ENCODE peak calls at places on chromosomes 12 and 14, in eight cellular contexts. A, W, X, S, U, V, L and D are unnamed samples.
A peak's percentile ranks its signal among the peaks of the same experiment; 100 is the strongest.

GRCh38 chr14:90239139-90239538 is 17.2 kb upstream of the PSMC1 start:
- DNase-seq in A (no peak), W (no peak), X (peak; percentile 2), S (no peak), U (peak; percentile 7), V (no peak), L (no peak), D (no peak)

GRCh38 chr12:32918890-32919791 is 22.6 kb upstream of the PKP2 start:
- DNase-seq in A (no peak), W (peak; percentile 34), X (peak; percentile 97), S (no peak), U (no peak), V (peak; percentile 40), L (no peak), D (no peak)

GRCh38 chr14:73344304-73344703 is 107.0 kb downstream of the PAPLN start:
- DNase-seq in A (no peak), W (no peak), X (no peak), S (no peak), U (no peak), V (no peak), L (no peak), D (no peak)

GRCh38 chr12:89448951-89449371 is 75.6 kb downstream of the GALNT4 start:
- DNase-seq in A (no peak), W (no peak), X (peak; percentile 36), S (no peak), U (no peak), V (no peak), L (no peak), D (no peak)

GRCh38 chr14:100680439-100681051 is 46.1 kb upstream of the DLK1 start:
- DNase-seq in A (no peak), W (peak; percentile 44), X (no peak), S (no peak), U (no peak), V (peak; percentile 60), L (no peak), D (no peak)

GRCh38 chr12:26331960-26332359 is 136.6 kb downstream of the SSPN start:
- DNase-seq in A (no peak), W (no peak), X (no peak), S (no peak), U (no peak), V (no peak), L (no peak), D (no peak)

GRCh38 chr12:69553626-69554248 is 31.5 kb upstream of the CCT2 start:
- DNase-seq in A (no peak), W (peak; percentile 28), X (peak; percentile 70), S (no peak), U (no peak), V (no peak), L (no peak), D (no peak)

GRCh38 chr14:50659327-50659974 is 8.7 kb downstream of the SAV1 start:
- DNase-seq in A (no peak), W (no peak), X (no peak), S (no peak), U (no peak), V (no peak), L (no peak), D (no peak)

GRCh38 chr12:56013482-56013881 is 7.4 kb upstream of the IKZF4 start:
- DNase-seq in A (no peak), W (no peak), X (no peak), S (no peak), U (no peak), V (no peak), L (no peak), D (no peak)

GRCh38 chr12:124418156-124418555 is 123.3 kb downstream of the RFLNA start:
- DNase-seq in A (no peak), W (no peak), X (no peak), S (no peak), U (no peak), V (no peak), L (no peak), D (no peak)

GRCh38 chr14:38469156-38469555 is 213.3 kb upstream of the CLEC14A start:
- DNase-seq in A (no peak), W (no peak), X (no peak), S (no peak), U (no peak), V (no peak), L (no peak), D (no peak)

GRCh38 chr12:85322715-85323114 is 42.7 kb downstream of the ALX1 start:
- DNase-seq in A (no peak), W (no peak), X (peak; percentile 7), S (no peak), U (no peak), V (no peak), L (no peak), D (no peak)

GRCh38 chr14:58298477-58298879 is at the start of gene ARID4A:
- DNase-seq in A (peak; percentile 83), W (peak; percentile 97), X (no peak), S (peak; percentile 94), U (no peak), V (peak; percentile 92), L (peak; percentile 98), D (peak; percentile 76)

GRCh38 chr12:90323217-90323616 is 614.6 kb upstream of the ATP2B1 start:
- DNase-seq in A (no peak), W (no peak), X (no peak), S (no peak), U (no peak), V (no peak), L (no peak), D (no peak)

GRCh38 chr12:115934877-115935276 is 342.6 kb downstream of the MED13L start:
- DNase-seq in A (no peak), W (no peak), X (no peak), S (no peak), U (no peak), V (no peak), L (no peak), D (no peak)

GRCh38 chr12:127170271-127171180 is 1096.4 kb upstream of the TMEM132C start:
- DNase-seq in A (no peak), W (no peak), X (no peak), S (peak; percentile 82), U (no peak), V (no peak), L (no peak), D (no peak)

GRCh38 chr12:52390739-52391617 is 5.5 kb upstream of the KRT84 start:
- DNase-seq in A (no peak), W (peak; percentile 45), X (no peak), S (no peak), U (peak; percentile 24), V (no peak), L (peak; percentile 56), D (no peak)

GRCh38 chr12:46522141-46522540 is 149.6 kb upstream of the SLC38A2 start:
- DNase-seq in A (no peak), W (no peak), X (no peak), S (no peak), U (no peak), V (no peak), L (no peak), D (no peak)

DNA sequence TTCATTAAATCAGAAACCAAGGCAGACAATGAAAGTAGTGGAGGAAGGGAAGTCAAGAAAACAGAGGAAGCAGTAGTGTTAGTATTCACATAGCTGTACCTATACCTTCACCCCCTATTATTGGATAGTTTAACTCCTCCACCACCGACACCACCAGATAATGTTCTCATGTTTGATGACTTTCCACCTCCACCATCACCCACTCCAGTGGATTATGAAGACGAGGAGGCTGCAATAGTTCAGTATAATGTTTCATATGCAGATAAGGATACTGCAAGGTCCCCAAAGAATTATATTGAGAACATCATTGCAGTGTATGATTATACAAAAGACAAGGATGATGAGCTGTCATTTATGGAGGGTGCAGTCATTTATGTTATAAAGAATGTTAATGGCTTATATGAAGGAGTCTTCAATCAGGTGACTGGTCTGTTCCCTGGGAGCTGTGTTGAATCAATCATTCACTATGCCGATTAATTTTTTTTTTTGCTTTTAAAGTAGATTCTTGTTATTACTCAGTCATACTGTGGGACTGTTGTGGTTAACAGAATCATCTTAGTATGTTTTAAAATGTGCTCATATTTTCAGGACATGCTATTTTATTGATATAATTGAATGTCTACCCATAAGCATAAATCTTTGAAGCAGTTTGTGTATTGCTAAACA is 32.2 kb upstream of the KTN1 start:
- DNase-seq in A (no peak), W (no peak), X (no peak), S (no peak), U (no peak), V (no peak), L (no peak), D (no peak)
- H3K4me3 ChIP-seq in A (no peak overlapping the region), W (no peak overlapping the region), X (no peak overlapping the region), S (no peak overlapping the region), U (no peak overlapping the region), V (no peak overlapping the region), L (no peak overlapping the region), D (no peak overlapping the region)

DNA sequence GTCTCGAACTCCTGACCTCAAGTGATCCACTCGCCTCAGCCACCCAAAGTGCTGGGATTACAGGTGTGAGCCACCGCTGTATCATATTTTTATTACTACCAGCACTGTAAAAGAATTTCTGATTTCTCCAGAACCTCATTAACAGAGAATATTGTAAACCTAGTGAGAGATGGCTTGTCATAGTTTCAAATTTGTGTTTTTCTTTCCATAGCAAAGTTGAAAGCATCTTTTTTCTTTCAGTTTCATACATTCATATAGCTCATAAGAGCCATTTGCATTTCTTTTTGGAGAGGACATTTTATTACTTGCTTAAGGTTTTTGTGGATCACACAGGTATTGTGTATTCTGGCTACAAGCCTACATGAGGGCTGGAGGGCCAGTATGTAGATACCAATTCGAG is 58.0 kb downstream of the MIS18BP1 start:
- DNase-seq in A (no peak), W (no peak), X (no peak), S (no peak), U (no peak), V (no peak), L (no peak), D (no peak)
- H3K27ac ChIP-seq in A (no peak overlapping the region), W (no peak overlapping the region), X (no peak overlapping the region), S (no peak overlapping the region), U (no peak overlapping the region), V (no peak overlapping the region), L (no peak overlapping the region), D (no peak overlapping the region)

GRCh38 chr12:96502477-96502876 is 13.1 kb downstream of the CFAP54 start:
- DNase-seq in A (no peak), W (no peak), X (no peak), S (no peak), U (no peak), V (no peak), L (no peak), D (no peak)

GRCh38 chr12:96502949-96503532 is 13.7 kb downstream of the CFAP54 start:
- DNase-seq in A (no peak), W (no peak), X (no peak), S (no peak), U (no peak), V (no peak), L (no peak), D (no peak)

GRCh38 chr12:96500686-96501085 is 11.3 kb downstream of the CFAP54 start:
- DNase-seq in A (no peak), W (peak; percentile 22), X (no peak), S (no peak), U (no peak), V (no peak), L (no peak), D (no peak)

GRCh38 chr12:96501908-96502307 is 12.5 kb downstream of the CFAP54 start:
- DNase-seq in A (no peak), W (no peak), X (no peak), S (no peak), U (no peak), V (no peak), L (no peak), D (no peak)

GRCh38 chr12:96501139-96501741 is 11.9 kb downstream of the CFAP54 start:
- DNase-seq in A (peak; percentile 18), W (no peak), X (peak; percentile 64), S (no peak), U (peak; percentile 70), V (no peak), L (no peak), D (peak; percentile 68)
- H3K4me3 ChIP-seq in A (no peak overlapping the region), W (no peak overlapping the region), X (no peak overlapping the region), S (no peak overlapping the region), U (peak overlapping the region; percentile 1), V (no peak overlapping the region), L (no peak overlapping the region), D (no peak overlapping the region)

GRCh38 chr12:132560421-132560830 is 50.0 kb downstream of the LRCOL1 start:
- DNase-seq in A (no peak), W (no peak), X (no peak), S (no peak), U (no peak), V (no peak), L (no peak), D (no peak)
- H3K27ac ChIP-seq in A (no peak overlapping the region), W (no peak overlapping the region), X (no peak overlapping the region), S (no peak overlapping the region), U (peak overlapping the region; percentile 96), V (no peak overlapping the region), L (no peak overlapping the region), D (no peak overlapping the region)